ENCODE peak calls at places on chromosomes 11 and 22, in five cellular contexts. A is GDM1, I is GM04504, Z is H4, C is ovary. N is an unnamed sample.
A peak's percentile ranks its signal among the peaks of the same experiment; 100 is the strongest.

GRCh38 chr22:23278883-23279675 is 98.8 kb downstream of the BCR start:
- DNase-seq in A (no peak), Z (peak; percentile 38), I (no peak), C (no peak), N (peak; percentile 72)

GRCh38 chr11:126891556-126892217 is 108.9 kb downstream of the KIRREL3 start:
- DNase-seq in I (no peak), Z (no peak), A (no peak), C (no peak), N (no peak)

GRCh38 chr11:125423247-125423849 is 72.7 kb downstream of the FEZ1 start:
- DNase-seq in Z (no peak), C (no peak), I (no peak), A (no peak), N (no peak)

GRCh38 chr11:3225159-3225758 is 6.6 kb upstream of the MRGPRG start:
- DNase-seq in C (no peak), A (no peak), Z (no peak), I (no peak), N (no peak)

GRCh38 chr11:130243816-130244215 is 70.9 kb downstream of the ZBTB44 start:
- DNase-seq in Z (no peak), C (no peak), I (no peak), A (no peak), N (no peak)

GRCh38 chr11:79438631-79439429 is 2.0 kb downstream of the TENM4 start:
- DNase-seq in Z (no peak), I (no peak), C (peak; percentile 56), A (no peak), N (peak; percentile 56)

GRCh38 chr11:70788247-70789022 is 390.1 kb downstream of the CTTN start:
- DNase-seq in A (no peak), C (no peak), Z (peak; percentile 76), I (peak; percentile 39), N (no peak)

GRCh38 chr11:15189646-15190365 is 75.1 kb downstream of the INSC start:
- DNase-seq in C (no peak), Z (no peak), I (no peak), A (no peak), N (no peak)

GRCh38 chr11:121842186-121842585 is 273.8 kb downstream of the BLID start:
- DNase-seq in Z (no peak), I (no peak), A (no peak), C (no peak), N (no peak)

GRCh38 chr22:19773470-19774040 is 13.0 kb downstream of the TBX1 start:
- DNase-seq in A (no peak), C (no peak), Z (no peak), I (no peak), N (peak; percentile 38)

GRCh38 chr22:50529416-50530279 is at the start of gene TYMP:
- DNase-seq in C (no peak), Z (no peak), I (no peak), A (no peak), N (peak; percentile 68)

GRCh38 chr11:11940551-11940950 is 67.9 kb downstream of the DKK3 start:
- DNase-seq in C (no peak), Z (no peak), A (no peak), I (no peak), N (no peak)

GRCh38 chr22:17234144-17234623 is 14.9 kb upstream of the ADA2 start:
- DNase-seq in Z (no peak), A (no peak), C (no peak), I (no peak), N (no peak)

GRCh38 chr11:76830639-76831312 is 29.9 kb upstream of the ACER3 start:
- DNase-seq in C (no peak), Z (no peak), A (no peak), I (peak; percentile 62), N (no peak)

GRCh38 chr11:70203749-70204465 is 811 bp downstream of the FADD start:
- DNase-seq in C (peak; percentile 61), Z (peak; percentile 63), I (peak; percentile 72), A (peak; percentile 42), N (peak; percentile 60)

GRCh38 chr11:23280088-23280487 is 419.8 kb upstream of the CCDC179 start:
- DNase-seq in C (no peak), A (no peak), Z (peak; percentile 8), I (no peak), N (no peak)

GRCh38 chr11:70448983-70449567 is 50.7 kb downstream of the CTTN start:
- DNase-seq in C (no peak), Z (no peak), A (no peak), I (no peak), N (no peak)

N was measured in pancreas.